ENCODE peak calls at places on chromosome 2, in nine cellular contexts. One of them, this sample, is unnamed.

GRCh38 chr2:234462218-234462992 is 34.5 kb downstream of the ARL4C start:
- DNase-seq in HS-5: no peak
- DNase-seq in CD8-positive, alpha-beta T cell: no peak
- DNase-seq in COR-L47: no peak
- DNase-seq in cardiac muscle cell: no peak
- DNase-seq in CD14-positive monocyte: no peak
- DNase-seq in adipocyte: no peak
- DNase-seq in psoas muscle: no peak
- DNase-seq in NCI-H1105 treated with DMSO at 0.1 percent for 48 hours: no peak
- DNase-seq in this sample: peak

GRCh38 chr2:55693181-55694125 is at the start of gene PNPT1:
- DNase-seq in CD8-positive, alpha-beta T cell: peak
- DNase-seq in CD14-positive monocyte: peak
- DNase-seq in NCI-H1105 treated with DMSO at 0.1 percent for 48 hours: peak
- DNase-seq in cardiac muscle cell: peak
- DNase-seq in COR-L47: peak
- DNase-seq in psoas muscle: peak
- DNase-seq in adipocyte: peak
- DNase-seq in HS-5: peak
- DNase-seq in this sample: peak

GRCh38 chr2:2577366-2577765 is 246.3 kb upstream of the MYT1L start:
- DNase-seq in CD14-positive monocyte: no peak
- DNase-seq in adipocyte: no peak
- DNase-seq in HS-5: no peak
- DNase-seq in NCI-H1105 treated with DMSO at 0.1 percent for 48 hours: no peak
- DNase-seq in psoas muscle: no peak
- DNase-seq in COR-L47: no peak
- DNase-seq in CD8-positive, alpha-beta T cell: no peak
- DNase-seq in cardiac muscle cell: no peak
- DNase-seq in this sample: peak

GRCh38 chr2:98577313-98577712 is 31.0 kb downstream of the COA5 start:
- DNase-seq in HS-5: no peak
- DNase-seq in CD8-positive, alpha-beta T cell: no peak
- DNase-seq in psoas muscle: no peak
- DNase-seq in cardiac muscle cell: no peak
- DNase-seq in NCI-H1105 treated with DMSO at 0.1 percent for 48 hours: no peak
- DNase-seq in COR-L47: no peak
- DNase-seq in adipocyte: no peak
- DNase-seq in CD14-positive monocyte: no peak
- DNase-seq in this sample: no peak

GRCh38 chr2:39513641-39514094 is 76.6 kb upstream of the MAP4K3 start:
- DNase-seq in psoas muscle: no peak
- DNase-seq in COR-L47: peak
- DNase-seq in CD14-positive monocyte: peak
- DNase-seq in adipocyte: peak
- DNase-seq in HS-5: peak
- DNase-seq in CD8-positive, alpha-beta T cell: no peak
- DNase-seq in NCI-H1105 treated with DMSO at 0.1 percent for 48 hours: peak
- DNase-seq in cardiac muscle cell: peak
- DNase-seq in this sample: peak

GRCh38 chr2:171159326-171160118 is 1.2 kb downstream of the TLK1 start:
- DNase-seq in COR-L47: peak
- DNase-seq in cardiac muscle cell: peak
- DNase-seq in NCI-H1105 treated with DMSO at 0.1 percent for 48 hours: peak
- DNase-seq in adipocyte: peak
- DNase-seq in psoas muscle: no peak
- DNase-seq in CD14-positive monocyte: peak
- DNase-seq in CD8-positive, alpha-beta T cell: peak
- DNase-seq in HS-5: no peak
- DNase-seq in this sample: peak

GRCh38 chr2:240309214-240309613 is 126.2 kb upstream of the GPC1 start:
- DNase-seq in CD14-positive monocyte: no peak
- DNase-seq in psoas muscle: no peak
- DNase-seq in cardiac muscle cell: no peak
- DNase-seq in adipocyte: no peak
- DNase-seq in CD8-positive, alpha-beta T cell: no peak
- DNase-seq in NCI-H1105 treated with DMSO at 0.1 percent for 48 hours: no peak
- DNase-seq in COR-L47: no peak
- DNase-seq in HS-5: no peak
- DNase-seq in this sample: no peak

GRCh38 chr2:165357758-165358157 is 111.7 kb upstream of the CSRNP3 start:
- DNase-seq in NCI-H1105 treated with DMSO at 0.1 percent for 48 hours: no peak
- DNase-seq in CD8-positive, alpha-beta T cell: no peak
- DNase-seq in cardiac muscle cell: peak
- DNase-seq in COR-L47: no peak
- DNase-seq in CD14-positive monocyte: no peak
- DNase-seq in adipocyte: peak
- DNase-seq in psoas muscle: no peak
- DNase-seq in HS-5: peak
- DNase-seq in this sample: no peak

GRCh38 chr2:209368406-209368805 is 55.4 kb upstream of the MAP2 start:
- DNase-seq in psoas muscle: no peak
- DNase-seq in CD14-positive monocyte: no peak
- DNase-seq in CD8-positive, alpha-beta T cell: no peak
- DNase-seq in COR-L47: no peak
- DNase-seq in adipocyte: no peak
- DNase-seq in cardiac muscle cell: peak
- DNase-seq in NCI-H1105 treated with DMSO at 0.1 percent for 48 hours: no peak
- DNase-seq in HS-5: no peak
- DNase-seq in this sample: no peak

GRCh38 chr2:168363382-168364092 is 92.5 kb upstream of the CERS6 start:
- DNase-seq in HS-5: no peak
- DNase-seq in COR-L47: no peak
- DNase-seq in adipocyte: no peak
- DNase-seq in psoas muscle: no peak
- DNase-seq in NCI-H1105 treated with DMSO at 0.1 percent for 48 hours: no peak
- DNase-seq in cardiac muscle cell: no peak
- DNase-seq in CD8-positive, alpha-beta T cell: no peak
- DNase-seq in CD14-positive monocyte: no peak
- DNase-seq in this sample: no peak

GRCh38 chr2:119659601-119660342 is 19.2 kb upstream of the TMEM177 start:
- DNase-seq in cardiac muscle cell: peak
- DNase-seq in adipocyte: peak
- DNase-seq in HS-5: no peak
- DNase-seq in CD8-positive, alpha-beta T cell: no peak
- DNase-seq in COR-L47: peak
- DNase-seq in psoas muscle: no peak
- DNase-seq in CD14-positive monocyte: no peak
- DNase-seq in NCI-H1105 treated with DMSO at 0.1 percent for 48 hours: peak
- DNase-seq in this sample: peak